ENCODE peak calls at places on chromosome 2, in seven cellular contexts. N is GM12891, F is stomach, X is uterus, H is adrenal gland, C is gastrocnemius medialis, V is GM12892. O is an unnamed sample.

GRCh38 chr2:161063074-161063945 is 96.9 kb upstream of the TANK start:
- DNase-seq in H (peak; percentile 71), N (peak; percentile 17), C (peak; percentile 62), X (peak; percentile 79), F (peak; percentile 70), V (no peak), O (peak; percentile 40)

GRCh38 chr2:233060500-233061006 is 411 bp downstream of the INPP5D start:
- DNase-seq in C (no peak), N (no peak), H (no peak), X (no peak), F (peak; percentile 25), V (no peak), O (peak; percentile 67)

GRCh38 chr2:128208023-128208422 is 110.6 kb downstream of the HS6ST1 start:
- DNase-seq in X (no peak), C (no peak), V (no peak), H (no peak), F (no peak), N (no peak), O (no peak)

GRCh38 chr2:208256192-208256782 is 1.4 kb upstream of the IDH1 start:
- DNase-seq in N (no peak), X (no peak), H (no peak), V (no peak), C (no peak), F (no peak), O (no peak)

GRCh38 chr2:86580560-86580959 is 17.3 kb upstream of the CHMP3 start:
- DNase-seq in C (no peak), N (no peak), X (no peak), F (no peak), V (no peak), H (no peak), O (no peak)

GRCh38 chr2:62760555-62760954 is 55.0 kb downstream of the EHBP1 start:
- DNase-seq in F (no peak), N (no peak), V (no peak), C (no peak), H (no peak), X (no peak), O (peak; percentile 21)

GRCh38 chr2:85589982-85590791 is 5.4 kb upstream of the RNF181 start:
- DNase-seq in X (no peak), H (peak; percentile 54), C (no peak), V (no peak), F (peak; percentile 53), N (no peak), O (no peak)

GRCh38 chr2:231611273-231612198 is 18.9 kb downstream of the TEX44 start:
- DNase-seq in C (no peak), V (no peak), F (peak; percentile 65), N (no peak), X (peak; percentile 62), H (peak; percentile 88), O (peak; percentile 82)

GRCh38 chr2:30807249-30807648 is at the start of gene CAPN13:
- DNase-seq in F (peak; percentile 84), V (no peak), X (no peak), C (no peak), N (no peak), H (no peak), O (no peak)

GRCh38 chr2:171208648-171209047 is 48.0 kb upstream of the TLK1 start:
- DNase-seq in N (no peak), X (no peak), C (no peak), H (no peak), V (no peak), F (no peak), O (peak; percentile 24)

GRCh38 chr2:165274698-165275097 is 35.5 kb downstream of the SCN2A start:
- DNase-seq in N (no peak), V (no peak), X (peak; percentile 58), C (peak; percentile 46), F (peak; percentile 27), H (peak; percentile 75), O (no peak)

GRCh38 chr2:70144443-70145167 is 46.2 kb downstream of the C2orf42 start:
- DNase-seq in V (no peak), F (no peak), H (no peak), X (no peak), N (no peak), C (no peak), O (no peak)

GRCh38 chr2:70141754-70142589 is 48.8 kb downstream of the C2orf42 start:
- DNase-seq in H (no peak), C (peak; percentile 67), V (no peak), F (peak; percentile 80), X (no peak), N (no peak), O (no peak)

GRCh38 chr2:70143314-70144150 is 47.3 kb downstream of the C2orf42 start:
- DNase-seq in N (no peak), V (no peak), H (peak; percentile 70), C (peak; percentile 52), X (peak; percentile 67), F (peak; percentile 60), O (peak; percentile 83)

GRCh38 chr2:70142590-70143313 is 48.1 kb downstream of the C2orf42 start:
- DNase-seq in H (peak; percentile 100), V (peak; percentile 83), N (peak; percentile 87), C (peak; percentile 98), F (peak; percentile 100), X (peak; percentile 99), O (peak; percentile 100)

GRCh38 chr2:70140978-70141753 is 49.7 kb downstream of the C2orf42 start:
- DNase-seq in V (no peak), X (peak; percentile 60), C (peak; percentile 68), N (peak; percentile 57), H (peak; percentile 47), F (peak; percentile 71), O (peak; percentile 67)
- TF ChIP-seq POLR2A in V (peak; percentile 37), X (peak; percentile 23), C (peak; percentile 42), N (no peak), H (no peak), F (no peak), O (peak; percentile 41)

DNA sequence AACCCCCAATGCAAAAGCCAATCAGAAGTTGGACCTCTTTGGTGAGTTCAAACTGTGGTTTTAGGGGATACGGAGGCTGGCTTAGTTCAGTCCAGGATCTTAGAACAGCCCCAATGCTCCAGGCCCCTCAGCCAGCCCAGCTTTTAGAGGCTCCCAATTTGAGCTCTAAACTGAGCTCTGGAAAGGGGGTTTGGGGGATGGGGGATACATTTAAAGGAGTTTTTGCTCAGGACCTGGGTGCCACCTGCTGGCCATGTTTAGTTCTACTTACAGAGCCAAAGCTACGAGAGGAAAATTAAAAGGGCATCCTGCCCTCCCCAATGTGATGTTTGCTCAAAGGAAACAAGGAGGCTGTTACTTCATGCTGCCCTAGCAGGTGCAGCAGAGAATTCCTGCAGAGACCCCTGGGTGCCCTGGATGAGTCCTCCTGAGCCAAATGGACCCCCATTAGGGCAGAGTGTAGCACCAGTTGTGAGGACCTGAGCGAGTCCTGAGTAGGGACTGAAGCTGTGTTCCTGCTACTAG is 15.9 kb upstream of the TMEM214 start:
- DNase-seq in H (peak; percentile 67), V (no peak), C (no peak), F (peak; percentile 66), X (peak; percentile 59), N (no peak), O (peak; percentile 81)
- TF ChIP-seq POLR2A in H (no peak), V (no peak), C (no peak), F (no peak), X (no peak), N (no peak), O (no peak)

GRCh38 chr2:180739070-180739469 is 241.3 kb upstream of the UBE2E3 start:
- DNase-seq in V (no peak), C (peak; percentile 47), X (no peak), H (no peak), F (no peak), N (no peak), O (no peak)

GRCh38 chr2:180747728-180748127 is 232.7 kb upstream of the UBE2E3 start:
- DNase-seq in N (no peak), F (no peak), H (no peak), X (no peak), C (no peak), V (no peak), O (no peak)

GRCh38 chr2:180742809-180743208 is 237.6 kb upstream of the UBE2E3 start:
- DNase-seq in N (no peak), C (no peak), V (no peak), X (no peak), F (no peak), H (no peak), O (no peak)

DNA sequence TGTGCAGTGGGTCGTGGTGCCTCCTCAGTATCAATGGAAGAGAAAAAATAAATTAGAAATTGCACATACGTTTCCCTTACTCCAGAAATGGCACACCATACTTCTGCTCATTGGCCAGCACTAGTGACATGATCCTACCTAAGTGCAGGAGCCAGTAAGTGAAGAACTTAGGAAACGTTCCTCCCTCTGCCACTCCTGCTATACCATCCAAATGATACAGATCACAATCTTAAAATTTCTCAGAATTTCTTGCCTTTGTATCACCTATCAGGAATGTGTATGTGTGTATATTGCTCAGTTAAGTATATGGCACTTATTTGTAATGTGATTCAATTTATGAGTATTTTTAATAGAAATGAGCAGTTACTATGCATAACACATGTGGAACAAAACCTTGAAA is 237.0 kb upstream of the UBE2E3 start:
- DNase-seq in X (no peak), F (no peak), C (no peak), V (no peak), N (no peak), H (no peak), O (no peak)
- TF ChIP-seq POLR2A in X (no peak), F (no peak), C (no peak), V (no peak), N (no peak), H (no peak), O (no peak)

DNA sequence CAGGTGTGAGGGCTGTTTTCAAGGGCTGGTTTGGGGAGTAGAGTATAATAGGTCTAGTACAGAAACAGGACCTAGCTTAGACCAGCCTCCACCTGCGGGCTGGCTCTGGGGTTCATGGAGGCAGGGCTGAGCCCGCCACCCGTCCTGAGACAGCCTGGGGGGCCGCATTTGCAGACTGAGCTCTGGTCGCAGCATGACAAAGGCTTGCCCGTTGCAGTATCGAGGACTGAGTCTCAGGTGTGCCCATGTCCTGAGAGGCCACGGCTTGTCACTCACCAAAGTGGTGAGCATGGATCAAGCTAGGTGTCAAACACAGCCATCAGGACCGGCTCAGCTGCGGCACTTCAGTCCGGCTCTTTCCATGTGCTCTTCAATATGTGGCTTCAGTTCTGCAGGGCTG is 144.7 kb downstream of the KLHL29 start:
- DNase-seq in F (no peak), N (no peak), H (no peak), X (no peak), V (no peak), C (no peak), O (no peak)
- TF ChIP-seq POLR2A in F (no peak), N (no peak), H (no peak), X (no peak), V (no peak), C (no peak), O (no peak)

GRCh38 chr2:113144259-113144658 is 16.9 kb downstream of the IL1RN start:
- DNase-seq in H (no peak), N (no peak), F (no peak), X (no peak), C (no peak), V (no peak), O (no peak)
- TF ChIP-seq POLR2A in H (no peak), N (no peak), F (no peak), X (no peak), C (no peak), V (no peak), O (no peak)

O was measured in erythroblast.